ENCODE peak calls at places on chromosomes 5 and 9, in six cellular contexts. F is nucleus accumbens; W is hypothalamus; H is Peyer's patch; O is activated CD4-positive, alpha-beta memory T cell treated with anti-CD3 and anti-CD28 coated beads, Interleukin-2, amount 10 ng/mL, durations not matched to agents 7 days and 5 days; Q is GM12865. Z is an unnamed sample.

GRCh38 chr9:33196736-33197135 is 29.6 kb upstream of the B4GALT1 start:
- DNase-seq in W (no peak), Q (no peak), O (no peak), F (no peak), H (no peak), Z (no peak)

GRCh38 chr5:53777864-53778618 is 217.6 kb downstream of the NDUFS4 start:
- DNase-seq in F (no peak), O (no peak), Q (peak; percentile 50), W (no peak), H (no peak), Z (no peak)

GRCh38 chr5:78215565-78215964 is 78.9 kb downstream of the AP3B1 start:
- DNase-seq in W (no peak), Q (no peak), O (no peak), H (no peak), F (no peak), Z (no peak)

GRCh38 chr9:70902705-70903131 is 218.7 kb downstream of the TRPM3 start:
- DNase-seq in O (no peak), H (no peak), Q (no peak), F (no peak), W (no peak), Z (no peak)

GRCh38 chr9:71446499-71447411 is 321.6 kb downstream of the CEMIP2 start:
- DNase-seq in O (peak; percentile 43), Q (peak; percentile 65), H (peak; percentile 54), W (peak; percentile 53), F (no peak), Z (peak; percentile 55)

GRCh38 chr5:36722913-36723312 is 116.5 kb downstream of the SLC1A3 start:
- DNase-seq in W (no peak), H (no peak), O (no peak), F (no peak), Q (peak; percentile 78), Z (no peak)

GRCh38 chr9:120845255-120845654 is 2.5 kb upstream of the PSMD5 start:
- DNase-seq in O (peak; percentile 63), Q (no peak), F (no peak), H (no peak), W (no peak), Z (no peak)

GRCh38 chr5:59418766-59419165 is 474.8 kb downstream of the PDE4D start:
- DNase-seq in Q (no peak), F (no peak), O (no peak), W (no peak), H (no peak), Z (no peak)

GRCh38 chr9:79809931-79810330 is 238.2 kb downstream of the TLE4 start:
- DNase-seq in O (no peak), Q (no peak), F (no peak), W (no peak), H (no peak), Z (no peak)

GRCh38 chr9:138038244-138038671 is 160.7 kb downstream of the CACNA1B start:
- DNase-seq in W (no peak), Q (no peak), F (no peak), H (no peak), O (peak; percentile 4), Z (no peak)

GRCh38 chr9:2018764-2019548 is 3.8 kb downstream of the SMARCA2 start:
- DNase-seq in Q (peak; percentile 57), F (no peak), H (no peak), O (peak; percentile 37), W (no peak), Z (no peak)

GRCh38 chr5:116137544-116138378 is 52.9 kb downstream of the COMMD10 start:
- DNase-seq in O (no peak), H (no peak), Q (peak; percentile 52), F (no peak), W (no peak), Z (peak; percentile 59)

GRCh38 chr9:77177894-77178794 is 810 bp downstream of the VPS13A start:
- DNase-seq in F (peak; percentile 13), W (peak; percentile 28), H (peak; percentile 78), O (peak; percentile 60), Q (peak; percentile 68), Z (peak; percentile 69)

GRCh38 chr5:22916393-22916792 is 63.2 kb upstream of the CDH12 start:
- DNase-seq in W (no peak), F (no peak), O (no peak), H (no peak), Q (no peak), Z (no peak)

GRCh38 chr9:130480673-130481072 is 35.9 kb downstream of the ASS1 start:
- DNase-seq in O (no peak), F (no peak), W (no peak), Q (no peak), H (no peak), Z (no peak)

GRCh38 chr5:124664287-124664686 is 82.2 kb downstream of the ZNF608 start:
- DNase-seq in H (no peak), F (no peak), W (no peak), Q (no peak), O (no peak), Z (no peak)

GRCh38 chr9:21965401-21965951 is 28.7 kb downstream of the CDKN2A start:
- DNase-seq in H (peak; percentile 79), O (peak; percentile 69), W (no peak), F (no peak), Q (peak; percentile 42), Z (no peak)

GRCh38 chr5:133200256-133200655 is 148.4 kb downstream of the HSPA4 start:
- DNase-seq in H (no peak), F (no peak), W (no peak), O (no peak), Q (no peak), Z (no peak)

GRCh38 chr5:44365351-44365750 is 23.9 kb downstream of the FGF10 start:
- DNase-seq in F (no peak), W (no peak), Q (no peak), O (no peak), H (no peak), Z (no peak)

GRCh38 chr5:73908440-73908839 is 282.4 kb downstream of the ARHGEF28 start:
- DNase-seq in H (no peak), O (no peak), Q (no peak), F (no peak), W (no peak), Z (no peak)

GRCh38 chr9:72477862-72478564 is 43.4 kb upstream of the TMC1 start:
- DNase-seq in O (no peak), F (no peak), Q (peak; percentile 12), H (no peak), W (no peak), Z (peak; percentile 30)

GRCh38 chr9:91421022-91421765 is 2.4 kb downstream of the NFIL3 start:
- DNase-seq in Q (no peak), O (no peak), H (peak; percentile 58), F (no peak), W (peak; percentile 44), Z (no peak)

GRCh38 chr5:15374886-15375285 is 125.1 kb upstream of the FBXL7 start:
- DNase-seq in W (no peak), H (no peak), F (no peak), Q (no peak), O (no peak), Z (no peak)

GRCh38 chr9:91837982-91838731 is 111.9 kb downstream of the ROR2 start:
- DNase-seq in H (peak; percentile 64), Q (no peak), F (no peak), W (no peak), O (no peak), Z (no peak)

GRCh38 chr9:68446836-68447235 is 90.4 kb downstream of the PGM5 start:
- DNase-seq in H (no peak), F (no peak), Q (no peak), O (no peak), W (no peak), Z (no peak)

GRCh38 chr9:95820076-95820475 is 55.4 kb upstream of the ERCC6L2 start:
- DNase-seq in F (no peak), H (no peak), Q (no peak), W (no peak), O (no peak), Z (no peak)

GRCh38 chr5:132233811-132234683 is 6.4 kb upstream of the P4HA2 start:
- DNase-seq in F (no peak), W (no peak), Q (no peak), O (no peak), H (peak; percentile 33), Z (no peak)

GRCh38 chr5:97162045-97162444 is 19.6 kb upstream of the LIX1 start:
- DNase-seq in Q (peak; percentile 82), O (peak; percentile 56), H (no peak), F (peak; percentile 9), W (peak; percentile 5), Z (peak; percentile 75)

GRCh38 chr5:149099920-149100319 is 37.1 kb upstream of the SH3TC2 start:
- DNase-seq in O (no peak), W (no peak), F (no peak), Q (no peak), H (no peak), Z (no peak)

GRCh38 chr9:128091144-128091543 is 23.1 kb downstream of the SLC25A25 start:
- DNase-seq in W (peak; percentile 75), F (peak; percentile 76), Q (no peak), O (no peak), H (no peak), Z (no peak)

GRCh38 chr9:132798817-132799790 is 79.0 kb downstream of the AK8 start:
- DNase-seq in Q (no peak), H (no peak), O (no peak), F (no peak), W (no peak), Z (peak; percentile 48)

GRCh38 chr9:34566972-34567371 is 22.6 kb downstream of the CNTFR start:
- DNase-seq in F (no peak), W (no peak), Q (no peak), H (no peak), O (no peak), Z (no peak)

GRCh38 chr5:29548262-29548661 is 1645.2 kb upstream of the CDH6 start:
- DNase-seq in O (no peak), F (no peak), Q (no peak), H (no peak), W (no peak), Z (no peak)

GRCh38 chr5:170148430-170149205 is 42.9 kb downstream of the FOXI1 start:
- DNase-seq in H (no peak), Q (no peak), F (no peak), O (no peak), W (no peak), Z (no peak)

GRCh38 chr5:154078305-154078704 is 39.5 kb downstream of the MFAP3 start:
- DNase-seq in H (no peak), Q (no peak), F (no peak), W (no peak), O (no peak), Z (no peak)

GRCh38 chr5:132458651-132459030 is 31.9 kb downstream of the IRF1 start:
- DNase-seq in Q (peak; percentile 69), W (no peak), F (no peak), H (no peak), O (no peak), Z (peak; percentile 39)

GRCh38 chr5:135878156-135878620 is 17.5 kb downstream of the IL9 start:
- DNase-seq in W (no peak), H (no peak), F (no peak), Q (no peak), O (no peak), Z (no peak)